ENCODE peak calls at places on chromosomes 13 and 19, in five cellular contexts. M, J, H, T and P are unnamed samples.

GRCh38 chr19:41767105-41767504 is 11.8 kb downstream of the CEACAM6 start:
- DNase-seq in M (no peak), J (no peak), T (no peak), H (no peak), P (no peak)

GRCh38 chr13:112842343-112842856 is 126.6 kb upstream of the MCF2L start:
- DNase-seq in H (no peak), J (peak; percentile 53), T (no peak), M (no peak), P (peak; percentile 13)

GRCh38 chr19:9885077-9885552 is 50.0 kb downstream of the PIN1 start:
- DNase-seq in T (no peak), H (no peak), J (no peak), M (no peak), P (no peak)

GRCh38 chr19:31356587-31357314 is 7.5 kb upstream of the TSHZ3 start:
- DNase-seq in J (peak; percentile 81), H (peak; percentile 31), T (no peak), M (no peak), P (no peak)

GRCh38 chr19:40721140-40721486 is 4.2 kb downstream of the ITPKC start:
- DNase-seq in T (no peak), J (no peak), M (no peak), H (no peak), P (no peak)

GRCh38 chr13:108437496-108437895 is 168.0 kb downstream of the TNFSF13B start:
- DNase-seq in H (no peak), M (no peak), T (no peak), J (no peak), P (no peak)

GRCh38 chr13:108267338-108267737 is 2.2 kb upstream of the TNFSF13B start:
- DNase-seq in M (no peak), T (no peak), J (no peak), H (no peak), P (no peak)

GRCh38 chr13:33169273-33169980 is 116.1 kb downstream of the STARD13 start:
- DNase-seq in M (no peak), T (no peak), H (no peak), J (no peak), P (no peak)

GRCh38 chr13:73171926-73172325 is 113.1 kb downstream of the KLF5 start:
- DNase-seq in T (no peak), J (no peak), M (no peak), H (no peak), P (no peak)

GRCh38 chr19:46885411-46885810 is 24.6 kb downstream of the ARHGAP35 start:
- DNase-seq in H (no peak), T (no peak), M (no peak), J (no peak), P (no peak)

GRCh38 chr19:10332158-10332964 is 968 bp downstream of the RAVER1 start:
- DNase-seq in M (no peak), T (no peak), H (peak; percentile 70), J (no peak), P (no peak)

GRCh38 chr13:99119686-99120085 is 81.0 kb upstream of the UBAC2 start:
- DNase-seq in M (no peak), T (no peak), J (no peak), H (no peak), P (no peak)

GRCh38 chr13:52677823-52678222 is 25.2 kb downstream of the SUGT1 start:
- DNase-seq in M (no peak), H (no peak), J (no peak), T (no peak), P (no peak)

GRCh38 chr13:104140557-104140956 is 1074.3 kb upstream of the SLC10A2 start:
- DNase-seq in J (no peak), H (no peak), T (no peak), M (no peak), P (no peak)